ENCODE peak calls at places on chromosome 2, in seven cellular contexts. P, V, T, D, M, X and N are unnamed samples.

GRCh38 chr2:47964722-47965434 is 58.6 kb upstream of the FBXO11 start:
- DNase-seq in P (no peak), M (no peak), T (no peak), X (no peak), D (no peak), V (no peak), N (no peak)

GRCh38 chr2:207854484-207855386 is 85.0 kb upstream of the FZD5 start:
- DNase-seq in T (peak; percentile 54), V (no peak), D (no peak), M (no peak), P (no peak), X (no peak), N (no peak)

GRCh38 chr2:120865656-120866055 is 130.0 kb downstream of the GLI2 start:
- DNase-seq in V (no peak), T (no peak), X (no peak), M (no peak), D (no peak), P (no peak), N (no peak)

GRCh38 chr2:239216614-239217273 is 184.1 kb downstream of the HDAC4 start:
- DNase-seq in M (no peak), X (no peak), P (no peak), D (peak; percentile 82), V (no peak), T (no peak), N (no peak)

GRCh38 chr2:112958428-112959108 is 19.2 kb upstream of the IL36G start:
- DNase-seq in P (peak; percentile 57), D (peak; percentile 66), T (peak; percentile 78), X (no peak), M (no peak), V (no peak), N (no peak)

GRCh38 chr2:85846411-85846810 is 42.4 kb downstream of the ST3GAL5 start:
- DNase-seq in T (peak; percentile 16), V (no peak), D (no peak), X (no peak), P (no peak), M (no peak), N (peak; percentile 21)

GRCh38 chr2:18752022-18752493 is 162.7 kb upstream of the NT5C1B start:
- DNase-seq in D (no peak), T (peak; percentile 37), M (no peak), V (no peak), X (no peak), P (no peak), N (no peak)

GRCh38 chr2:63613391-63613901 is 24.7 kb downstream of the MDH1 start:
- DNase-seq in V (no peak), P (no peak), T (peak; percentile 62), D (no peak), X (no peak), M (no peak), N (no peak)

GRCh38 chr2:138421971-138422335 is 79.6 kb upstream of the SPOPL start:
- DNase-seq in M (no peak), X (no peak), P (no peak), V (no peak), D (no peak), T (peak; percentile 83), N (no peak)

GRCh38 chr2:119260636-119261497 is 37.2 kb downstream of the STEAP3 start:
- DNase-seq in D (peak; percentile 19), X (no peak), M (no peak), P (no peak), T (peak; percentile 16), V (no peak), N (no peak)

GRCh38 chr2:37670378-37671012 is 947 bp downstream of the CDC42EP3 start:
- DNase-seq in V (no peak), P (no peak), T (peak; percentile 43), M (no peak), D (no peak), X (no peak), N (no peak)